ENCODE peak calls at places on chromosomes 5 and 9, in five cellular contexts. One of them, this sample, is unnamed.

GRCh38 chr5:57956606-57957005 is 474.0 kb upstream of the ACTBL2 start:
- DNase-seq in RWPE1: no peak
- DNase-seq in heart left ventricle: no peak
- DNase-seq in IMR-90: no peak
- DNase-seq in ovary: no peak
- DNase-seq in this sample: no peak

GRCh38 chr9:83544002-83544698 is 5.9 kb upstream of the FRMD3 start:
- DNase-seq in heart left ventricle: no peak
- DNase-seq in ovary: peak; percentile 18
- DNase-seq in IMR-90: peak; percentile 38
- DNase-seq in RWPE1: peak; percentile 36
- DNase-seq in this sample: peak; percentile 54

GRCh38 chr5:136066705-136067271 is 38.0 kb downstream of the TGFBI start:
- DNase-seq in heart left ventricle: peak; percentile 64
- DNase-seq in IMR-90: peak; percentile 77
- DNase-seq in ovary: peak; percentile 55
- DNase-seq in RWPE1: no peak
- DNase-seq in this sample: no peak

GRCh38 chr5:180161420-180162303 is 47.3 kb downstream of the RASGEF1C start:
- DNase-seq in IMR-90: no peak
- DNase-seq in RWPE1: no peak
- DNase-seq in ovary: no peak
- DNase-seq in heart left ventricle: no peak
- DNase-seq in this sample: no peak

GRCh38 chr5:101663543-101663942 is 632.5 kb downstream of the SLCO4C1 start:
- DNase-seq in IMR-90: no peak
- DNase-seq in heart left ventricle: no peak
- DNase-seq in RWPE1: no peak
- DNase-seq in ovary: no peak
- DNase-seq in this sample: no peak

GRCh38 chr5:150156540-150156939 is 895 bp upstream of the PDGFRB start:
- DNase-seq in ovary: no peak
- DNase-seq in IMR-90: no peak
- DNase-seq in RWPE1: no peak
- DNase-seq in heart left ventricle: no peak
- DNase-seq in this sample: no peak

GRCh38 chr5:32232441-32233219 is 58.5 kb upstream of the GOLPH3 start:
- DNase-seq in IMR-90: peak; percentile 63
- DNase-seq in RWPE1: peak; percentile 53
- DNase-seq in heart left ventricle: peak; percentile 74
- DNase-seq in ovary: peak; percentile 83
- DNase-seq in this sample: peak; percentile 69

GRCh38 chr5:176570044-176570443 is 20.9 kb downstream of the CDHR2 start:
- DNase-seq in ovary: no peak
- DNase-seq in IMR-90: peak; percentile 48
- DNase-seq in heart left ventricle: no peak
- DNase-seq in RWPE1: no peak
- DNase-seq in this sample: no peak

GRCh38 chr5:111556504-111556903 is 44.2 kb upstream of the STARD4 start:
- DNase-seq in IMR-90: no peak
- DNase-seq in RWPE1: no peak
- DNase-seq in heart left ventricle: no peak
- DNase-seq in ovary: no peak
- DNase-seq in this sample: no peak

GRCh38 chr9:132099184-132099583 is 19.5 kb upstream of the MED27 start:
- DNase-seq in IMR-90: no peak
- DNase-seq in ovary: no peak
- DNase-seq in RWPE1: no peak
- DNase-seq in heart left ventricle: no peak
- DNase-seq in this sample: no peak

GRCh38 chr5:116455061-116455460 is 119.6 kb downstream of the SEMA6A start:
- DNase-seq in ovary: no peak
- DNase-seq in heart left ventricle: no peak
- DNase-seq in RWPE1: no peak
- DNase-seq in IMR-90: peak; percentile 6
- DNase-seq in this sample: peak; percentile 60
- H3K27ac ChIP-seq in ovary: no peak overlapping the region
- H3K27ac ChIP-seq in heart left ventricle: no peak overlapping the region
- H3K27ac ChIP-seq in RWPE1: no peak overlapping the region
- H3K27ac ChIP-seq in IMR-90: no peak overlapping the region
- H3K27ac ChIP-seq in this sample: peak overlapping the region; percentile 59

GRCh38 chr5:10757043-10757442 is 4.0 kb downstream of the DAP start:
- DNase-seq in IMR-90: no peak
- DNase-seq in ovary: no peak
- DNase-seq in RWPE1: no peak
- DNase-seq in heart left ventricle: no peak
- DNase-seq in this sample: no peak
- H3K27ac ChIP-seq in IMR-90: no peak overlapping the region
- H3K27ac ChIP-seq in ovary: no peak overlapping the region
- H3K27ac ChIP-seq in RWPE1: no peak overlapping the region
- H3K27ac ChIP-seq in heart left ventricle: no peak overlapping the region
- H3K27ac ChIP-seq in this sample: no peak overlapping the region

GRCh38 chr5:95726811-95727763 is 4.0 kb upstream of the RHOBTB3 start:
- DNase-seq in heart left ventricle: no peak
- DNase-seq in IMR-90: no peak
- DNase-seq in ovary: no peak
- DNase-seq in RWPE1: no peak
- DNase-seq in this sample: no peak
- H3K27ac ChIP-seq in heart left ventricle: peak overlapping the region; percentile 17
- H3K27ac ChIP-seq in IMR-90: peak overlapping the region; percentile 87
- H3K27ac ChIP-seq in ovary: no peak overlapping the region
- H3K27ac ChIP-seq in RWPE1: no peak overlapping the region
- H3K27ac ChIP-seq in this sample: peak overlapping the region; percentile 96

GRCh38 chr5:116898917-116899316 is 324.3 kb upstream of the SEMA6A start:
- DNase-seq in ovary: no peak
- DNase-seq in RWPE1: no peak
- DNase-seq in heart left ventricle: no peak
- DNase-seq in IMR-90: no peak
- DNase-seq in this sample: no peak
- H3K27ac ChIP-seq in ovary: no peak overlapping the region
- H3K27ac ChIP-seq in RWPE1: no peak overlapping the region
- H3K27ac ChIP-seq in heart left ventricle: no peak overlapping the region
- H3K27ac ChIP-seq in IMR-90: no peak overlapping the region
- H3K27ac ChIP-seq in this sample: no peak overlapping the region

DNA sequence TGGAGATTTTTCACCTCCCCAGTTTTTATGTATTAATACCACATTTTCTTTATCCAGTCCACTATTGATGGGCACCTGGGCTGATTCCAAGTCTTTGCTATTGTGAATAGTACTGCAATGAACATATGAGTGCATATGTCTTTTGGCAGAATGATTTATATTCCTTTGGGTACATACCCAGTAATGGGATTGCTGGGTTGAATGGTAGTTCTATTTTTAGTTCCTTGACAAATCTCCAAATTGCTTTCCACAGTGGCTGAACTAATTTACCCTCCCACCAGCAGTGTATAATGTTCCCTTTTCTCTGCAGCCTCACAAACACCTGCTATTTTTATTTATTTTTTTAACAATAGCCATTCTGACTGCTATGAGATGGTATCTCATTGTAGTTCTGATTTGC is 340.2 kb downstream of the ADAMTS6 start:
- DNase-seq in heart left ventricle: no peak
- DNase-seq in RWPE1: no peak
- DNase-seq in IMR-90: no peak
- DNase-seq in ovary: no peak
- DNase-seq in this sample: no peak
- H3K27ac ChIP-seq in heart left ventricle: no peak overlapping the region
- H3K27ac ChIP-seq in RWPE1: no peak overlapping the region
- H3K27ac ChIP-seq in IMR-90: no peak overlapping the region
- H3K27ac ChIP-seq in ovary: no peak overlapping the region
- H3K27ac ChIP-seq in this sample: no peak overlapping the region

DNA sequence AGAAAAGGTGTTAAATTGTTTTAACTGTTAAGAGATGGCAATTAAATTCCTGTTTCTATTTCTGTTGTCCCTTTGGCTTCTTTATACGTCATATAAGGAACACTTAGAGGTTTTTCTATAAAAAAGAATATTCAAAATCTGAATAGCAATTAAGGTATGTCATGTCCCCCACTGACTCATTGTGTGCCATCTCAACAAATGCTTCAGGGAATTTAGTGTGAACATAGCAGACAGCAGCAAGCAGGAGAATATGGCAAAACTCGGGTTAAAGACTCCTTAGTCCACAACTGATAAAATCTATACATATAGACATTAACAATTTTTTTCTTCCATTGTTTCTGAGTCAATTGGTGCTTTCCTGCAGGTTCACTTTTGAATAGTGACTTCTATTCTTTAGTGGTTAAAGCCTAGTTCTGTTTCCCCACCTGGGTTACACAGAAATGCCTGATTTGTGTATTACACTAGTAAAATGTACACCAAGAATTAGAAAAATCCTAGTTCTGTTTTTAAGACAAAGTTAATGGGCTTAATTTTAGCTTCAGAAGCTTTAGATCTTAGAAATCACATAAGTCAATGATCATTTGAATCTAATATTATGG is 17.9 kb upstream of the RPS23 start:
- DNase-seq in IMR-90: no peak
- DNase-seq in heart left ventricle: no peak
- DNase-seq in RWPE1: no peak
- DNase-seq in ovary: no peak
- DNase-seq in this sample: no peak
- H3K27ac ChIP-seq in IMR-90: no peak overlapping the region
- H3K27ac ChIP-seq in heart left ventricle: no peak overlapping the region
- H3K27ac ChIP-seq in RWPE1: no peak overlapping the region
- H3K27ac ChIP-seq in ovary: no peak overlapping the region
- H3K27ac ChIP-seq in this sample: no peak overlapping the region

DNA sequence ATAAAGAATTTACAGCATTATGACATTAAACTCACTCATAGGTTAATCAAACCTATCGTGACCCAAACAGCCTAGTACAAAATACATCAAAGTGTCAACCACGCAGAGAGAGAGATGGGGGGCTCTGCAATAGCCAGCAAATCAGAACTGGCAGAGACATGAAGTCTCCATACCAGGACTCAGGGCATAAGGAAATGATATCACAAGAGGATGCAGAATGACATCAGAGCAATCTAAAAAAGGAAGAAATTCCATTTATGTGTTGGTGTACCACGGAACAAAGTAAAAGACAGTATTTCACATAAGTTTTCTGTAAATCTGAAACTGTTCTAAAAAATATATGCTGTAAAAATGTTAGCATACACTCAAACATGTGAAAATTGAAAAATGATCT is 24.6 kb downstream of the BICD2 start:
- DNase-seq in heart left ventricle: no peak
- DNase-seq in RWPE1: no peak
- DNase-seq in ovary: no peak
- DNase-seq in IMR-90: peak; percentile 55
- DNase-seq in this sample: no peak
- H3K27ac ChIP-seq in heart left ventricle: peak overlapping the region; percentile 41
- H3K27ac ChIP-seq in RWPE1: no peak overlapping the region
- H3K27ac ChIP-seq in ovary: no peak overlapping the region
- H3K27ac ChIP-seq in IMR-90: no peak overlapping the region
- H3K27ac ChIP-seq in this sample: no peak overlapping the region

GRCh38 chr5:17365326-17365725 is 132.7 kb upstream of the TAF11L2 start:
- DNase-seq in RWPE1: no peak
- DNase-seq in IMR-90: peak; percentile 32
- DNase-seq in ovary: no peak
- DNase-seq in heart left ventricle: no peak
- DNase-seq in this sample: no peak

GRCh38 chr5:17370651-17371050 is 127.4 kb upstream of the TAF11L2 start:
- DNase-seq in heart left ventricle: no peak
- DNase-seq in ovary: no peak
- DNase-seq in IMR-90: no peak
- DNase-seq in RWPE1: peak; percentile 38
- DNase-seq in this sample: no peak

GRCh38 chr5:17365756-17366155 is 132.3 kb upstream of the TAF11L2 start:
- DNase-seq in IMR-90: peak; percentile 89
- DNase-seq in RWPE1: no peak
- DNase-seq in ovary: no peak
- DNase-seq in heart left ventricle: no peak
- DNase-seq in this sample: no peak

DNA sequence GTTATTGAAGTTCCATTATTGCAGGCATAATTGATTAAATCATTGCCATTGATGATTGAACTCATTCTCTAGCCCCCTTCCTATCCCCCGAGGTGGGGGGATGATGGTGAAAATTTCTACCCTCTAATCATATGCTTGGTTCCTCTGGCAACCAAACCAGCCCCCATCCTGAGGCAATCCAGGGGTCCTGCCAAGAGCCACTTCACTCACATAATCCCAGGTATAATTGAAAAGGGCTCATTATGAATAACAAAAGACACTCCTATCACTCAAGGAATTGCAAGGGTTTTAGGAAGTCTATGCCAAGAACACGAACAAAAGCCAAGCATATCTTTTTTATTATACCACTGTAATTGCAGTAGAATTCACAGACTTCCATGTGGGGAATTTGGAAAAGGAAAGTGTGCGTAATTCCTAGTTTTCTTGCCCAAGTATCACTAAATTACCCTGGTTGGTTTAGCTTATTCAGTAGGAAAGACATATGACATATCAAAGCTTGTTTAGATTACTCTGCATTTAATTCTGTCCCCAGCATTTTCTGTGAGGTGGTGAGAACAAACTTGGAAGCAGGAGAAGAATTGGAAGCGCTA is 130.7 kb upstream of the TAF11L2 start:
- DNase-seq in RWPE1: no peak
- DNase-seq in IMR-90: no peak
- DNase-seq in heart left ventricle: no peak
- DNase-seq in ovary: no peak
- DNase-seq in this sample: no peak
- H3K27ac ChIP-seq in RWPE1: no peak overlapping the region
- H3K27ac ChIP-seq in IMR-90: no peak overlapping the region
- H3K27ac ChIP-seq in heart left ventricle: no peak overlapping the region
- H3K27ac ChIP-seq in ovary: no peak overlapping the region
- H3K27ac ChIP-seq in this sample: no peak overlapping the region

This sample was measured in cardiac muscle cell.